ENCODE peak calls at places on chromosomes 7 and 10, in nine cellular contexts. Z, V, S, D, R, B, I, T and U are unnamed samples.

GRCh38 chr7:117220836-117221235 is 102.0 kb downstream of the WNT2 start:
- DNase-seq in Z (no peak), V (no peak), S (no peak), D (no peak), R (no peak), B (no peak), I (no peak), T (no peak), U (no peak)

GRCh38 chr7:55231736-55232280 is 133.3 kb upstream of the LANCL2 start:
- DNase-seq in Z (no peak), V (no peak), S (no peak), D (no peak), R (no peak), B (no peak), I (no peak), T (no peak), U (no peak)

GRCh38 chr10:122494833-122495232 is 33.5 kb downstream of the HTRA1 start:
- DNase-seq in Z (peak; percentile 64), V (no peak), S (peak; percentile 89), D (no peak), R (no peak), B (no peak), I (no peak), T (no peak), U (peak; percentile 94)

GRCh38 chr7:142556745-142557144 is 192.5 kb upstream of the PRSS1 start:
- DNase-seq in Z (peak; percentile 71), V (peak; percentile 74), S (peak; percentile 71), D (no peak), R (peak; percentile 60), B (no peak), I (no peak), T (peak; percentile 22), U (peak; percentile 94)

GRCh38 chr10:29834990-29835569 is 200.3 kb upstream of the SVIL start:
- DNase-seq in Z (no peak), V (no peak), S (no peak), D (no peak), R (no peak), B (no peak), I (no peak), T (no peak), U (no peak)

GRCh38 chr7:3436746-3437145 is 135.7 kb downstream of the SDK1 start:
- DNase-seq in Z (peak; percentile 57), V (no peak), S (no peak), D (no peak), R (no peak), B (no peak), I (no peak), T (no peak), U (peak; percentile 54)

GRCh38 chr7:55073051-55073511 is 54.3 kb downstream of the EGFR start:
- DNase-seq in Z (no peak), V (no peak), S (no peak), D (no peak), R (no peak), B (no peak), I (no peak), T (no peak), U (no peak)

GRCh38 chr7:5792268-5792667 is 10.8 kb upstream of the RNF216 start:
- DNase-seq in Z (no peak), V (no peak), S (no peak), D (no peak), R (no peak), B (no peak), I (no peak), T (no peak), U (no peak)

GRCh38 chr10:43284341-43284910 is 17.6 kb upstream of the RASGEF1A start:
- DNase-seq in Z (peak; percentile 53), V (no peak), S (no peak), D (no peak), R (no peak), B (no peak), I (no peak), T (no peak), U (peak; percentile 25)

GRCh38 chr10:18960466-18961079 is 88.0 kb upstream of the MALRD1 start:
- DNase-seq in Z (no peak), V (no peak), S (no peak), D (no peak), R (no peak), B (no peak), I (no peak), T (no peak), U (no peak)

GRCh38 chr10:30940279-30940678 is 91.4 kb downstream of the ZNF438 start:
- DNase-seq in Z (no peak), V (no peak), S (no peak), D (no peak), R (no peak), B (no peak), I (no peak), T (no peak), U (peak; percentile 75)

GRCh38 chr10:68154211-68154497 is 44.9 kb downstream of the MYPN start:
- DNase-seq in Z (peak; percentile 13), V (no peak), S (no peak), D (peak; percentile 13), R (no peak), B (no peak), I (no peak), T (no peak), U (peak; percentile 51)

GRCh38 chr10:10977231-10977956 is 40.3 kb upstream of the CELF2 start:
- DNase-seq in Z (no peak), V (no peak), S (no peak), D (no peak), R (peak; percentile 18), B (no peak), I (no peak), T (no peak), U (no peak)

GRCh38 chr7:140519007-140519399 is 39.7 kb upstream of the MKRN1 start:
- DNase-seq in Z (no peak), V (no peak), S (no peak), D (no peak), R (no peak), B (no peak), I (no peak), T (no peak), U (no peak)

GRCh38 chr7:13489386-13489785 is 500.1 kb downstream of the ETV1 start:
- DNase-seq in Z (no peak), V (no peak), S (no peak), D (no peak), R (no peak), B (no peak), I (no peak), T (no peak), U (no peak)

GRCh38 chr7:129101746-129102145 is 42.8 kb upstream of the TSPAN33 start:
- DNase-seq in Z (no peak), V (no peak), S (no peak), D (no peak), R (no peak), B (no peak), I (no peak), T (no peak), U (no peak)

GRCh38 chr10:21759232-21759631 is 225.2 kb downstream of the MLLT10 start:
- DNase-seq in Z (no peak), V (no peak), S (no peak), D (no peak), R (no peak), B (no peak), I (no peak), T (no peak), U (no peak)

GRCh38 chr10:99843310-99843709 is 60.9 kb downstream of the ABCC2 start:
- DNase-seq in Z (no peak), V (no peak), S (no peak), D (no peak), R (no peak), B (no peak), I (no peak), T (no peak), U (no peak)

GRCh38 chr7:116828281-116828680 is 34.1 kb upstream of the CAPZA2 start:
- DNase-seq in Z (no peak), V (no peak), S (no peak), D (no peak), R (no peak), B (no peak), I (no peak), T (no peak), U (no peak)

GRCh38 chr7:45881759-45882464 is 6.4 kb upstream of the IGFBP1 start:
- DNase-seq in Z (no peak), V (no peak), S (no peak), D (no peak), R (no peak), B (no peak), I (no peak), T (no peak), U (peak; percentile 51)

GRCh38 chr7:112176693-112177415 is 29.3 kb downstream of the DOCK4 start:
- DNase-seq in Z (no peak), V (no peak), S (no peak), D (no peak), R (no peak), B (no peak), I (no peak), T (no peak), U (no peak)

GRCh38 chr10:6409982-6410694 is 169.9 kb downstream of the PRKCQ start:
- DNase-seq in Z (no peak), V (no peak), S (no peak), D (no peak), R (peak; percentile 73), B (peak; percentile 6), I (no peak), T (no peak), U (peak; percentile 62)

GRCh38 chr10:34223658-34224057 is 591.4 kb downstream of the PARD3 start:
- DNase-seq in Z (no peak), V (no peak), S (no peak), D (no peak), R (no peak), B (no peak), I (no peak), T (no peak), U (peak; percentile 5)

GRCh38 chr10:80517416-80518142 is 20.1 kb upstream of the SH2D4B start:
- DNase-seq in Z (no peak), V (peak; percentile 31), S (no peak), D (no peak), R (no peak), B (no peak), I (no peak), T (no peak), U (no peak)

GRCh38 chr7:155358066-155358947 is 60.6 kb downstream of the INSIG1 start:
- DNase-seq in Z (no peak), V (peak; percentile 29), S (no peak), D (no peak), R (no peak), B (no peak), I (no peak), T (no peak), U (no peak)

GRCh38 chr7:5420108-5420840 is 3.4 kb downstream of the TNRC18 start:
- DNase-seq in Z (no peak), V (no peak), S (no peak), D (peak; percentile 42), R (no peak), B (no peak), I (peak; percentile 30), T (peak; percentile 39), U (peak; percentile 39)

GRCh38 chr7:24456526-24457214 is 116.6 kb upstream of the PALS2 start:
- DNase-seq in Z (no peak), V (no peak), S (no peak), D (peak; percentile 15), R (no peak), B (no peak), I (no peak), T (no peak), U (no peak)

GRCh38 chr10:100345570-100346330 is 1.3 kb upstream of the SCD start:
- DNase-seq in Z (peak; percentile 49), V (no peak), S (no peak), D (peak; percentile 48), R (peak; percentile 49), B (no peak), I (no peak), T (no peak), U (peak; percentile 28)